ENCODE peak calls at places on chromosome 6, in nine cellular contexts. One of them, this sample, is unnamed.

GRCh38 chr6:137766596-137767370 is 100.3 kb upstream of the TNFAIP3 start:
- DNase-seq in SJCRH30: no peak
- DNase-seq in CD8-positive, alpha-beta memory T cell: no peak
- DNase-seq in ovary: no peak
- DNase-seq in CD4-positive, alpha-beta memory T cell: no peak
- DNase-seq in fibroblast of lung: no peak
- DNase-seq in cardiac muscle cell: no peak
- DNase-seq in GM23338: no peak
- DNase-seq in breast epithelium: no peak
- DNase-seq in this sample: no peak

GRCh38 chr6:168794515-168794914 is 353.5 kb downstream of the SMOC2 start:
- DNase-seq in ovary: no peak
- DNase-seq in fibroblast of lung: no peak
- DNase-seq in breast epithelium: no peak
- DNase-seq in SJCRH30: no peak
- DNase-seq in CD8-positive, alpha-beta memory T cell: no peak
- DNase-seq in cardiac muscle cell: no peak
- DNase-seq in CD4-positive, alpha-beta memory T cell: no peak
- DNase-seq in GM23338: no peak
- DNase-seq in this sample: no peak

GRCh38 chr6:42197574-42198362 is 3.0 kb upstream of the GUCA1B start:
- DNase-seq in breast epithelium: no peak
- DNase-seq in CD8-positive, alpha-beta memory T cell: no peak
- DNase-seq in CD4-positive, alpha-beta memory T cell: no peak
- DNase-seq in SJCRH30: no peak
- DNase-seq in cardiac muscle cell: no peak
- DNase-seq in ovary: no peak
- DNase-seq in GM23338: no peak
- DNase-seq in fibroblast of lung: peak
- DNase-seq in this sample: peak

GRCh38 chr6:98828210-98828798 is 6.1 kb upstream of the POU3F2 start:
- DNase-seq in SJCRH30: no peak
- DNase-seq in ovary: no peak
- DNase-seq in GM23338: peak
- DNase-seq in breast epithelium: no peak
- DNase-seq in CD4-positive, alpha-beta memory T cell: no peak
- DNase-seq in CD8-positive, alpha-beta memory T cell: no peak
- DNase-seq in cardiac muscle cell: no peak
- DNase-seq in fibroblast of lung: no peak
- DNase-seq in this sample: no peak

GRCh38 chr6:134123666-134124208 is 71.3 kb upstream of the SLC2A12 start:
- DNase-seq in CD4-positive, alpha-beta memory T cell: peak
- DNase-seq in GM23338: peak
- DNase-seq in cardiac muscle cell: peak
- DNase-seq in fibroblast of lung: peak
- DNase-seq in breast epithelium: no peak
- DNase-seq in ovary: no peak
- DNase-seq in SJCRH30: peak
- DNase-seq in CD8-positive, alpha-beta memory T cell: no peak
- DNase-seq in this sample: no peak

GRCh38 chr6:144202879-144203468 is 52.7 kb downstream of the STX11 start:
- DNase-seq in cardiac muscle cell: no peak
- DNase-seq in ovary: no peak
- DNase-seq in GM23338: no peak
- DNase-seq in breast epithelium: no peak
- DNase-seq in SJCRH30: no peak
- DNase-seq in CD4-positive, alpha-beta memory T cell: no peak
- DNase-seq in CD8-positive, alpha-beta memory T cell: no peak
- DNase-seq in fibroblast of lung: no peak
- DNase-seq in this sample: no peak

GRCh38 chr6:90860822-90861601 is 274.1 kb upstream of the MAP3K7 start:
- DNase-seq in fibroblast of lung: no peak
- DNase-seq in SJCRH30: peak
- DNase-seq in breast epithelium: no peak
- DNase-seq in GM23338: no peak
- DNase-seq in ovary: no peak
- DNase-seq in cardiac muscle cell: peak
- DNase-seq in CD4-positive, alpha-beta memory T cell: no peak
- DNase-seq in CD8-positive, alpha-beta memory T cell: no peak
- DNase-seq in this sample: no peak

GRCh38 chr6:41494212-41495115 is 51.7 kb upstream of the FOXP4 start:
- DNase-seq in SJCRH30: peak
- DNase-seq in CD4-positive, alpha-beta memory T cell: no peak
- DNase-seq in GM23338: peak
- DNase-seq in fibroblast of lung: peak
- DNase-seq in cardiac muscle cell: no peak
- DNase-seq in ovary: no peak
- DNase-seq in breast epithelium: no peak
- DNase-seq in CD8-positive, alpha-beta memory T cell: no peak
- DNase-seq in this sample: no peak

GRCh38 chr6:141914646-141915045 is 218.1 kb upstream of the GJE1 start:
- DNase-seq in ovary: no peak
- DNase-seq in cardiac muscle cell: no peak
- DNase-seq in CD4-positive, alpha-beta memory T cell: no peak
- DNase-seq in breast epithelium: no peak
- DNase-seq in SJCRH30: no peak
- DNase-seq in GM23338: no peak
- DNase-seq in fibroblast of lung: peak
- DNase-seq in CD8-positive, alpha-beta memory T cell: no peak
- DNase-seq in this sample: no peak

GRCh38 chr6:156395276-156395675 is 381.9 kb upstream of the ARID1B start:
- DNase-seq in GM23338: no peak
- DNase-seq in cardiac muscle cell: no peak
- DNase-seq in breast epithelium: no peak
- DNase-seq in CD8-positive, alpha-beta memory T cell: no peak
- DNase-seq in ovary: no peak
- DNase-seq in SJCRH30: peak
- DNase-seq in fibroblast of lung: no peak
- DNase-seq in CD4-positive, alpha-beta memory T cell: peak
- DNase-seq in this sample: no peak

GRCh38 chr6:8230357-8230756 is 128.0 kb upstream of the EEF1E1 start:
- DNase-seq in ovary: no peak
- DNase-seq in GM23338: no peak
- DNase-seq in breast epithelium: no peak
- DNase-seq in CD8-positive, alpha-beta memory T cell: no peak
- DNase-seq in CD4-positive, alpha-beta memory T cell: no peak
- DNase-seq in cardiac muscle cell: no peak
- DNase-seq in SJCRH30: no peak
- DNase-seq in fibroblast of lung: no peak
- DNase-seq in this sample: no peak

GRCh38 chr6:87824813-87825475 is 122.9 kb upstream of the AKIRIN2 start:
- DNase-seq in breast epithelium: no peak
- DNase-seq in CD4-positive, alpha-beta memory T cell: no peak
- DNase-seq in GM23338: no peak
- DNase-seq in SJCRH30: no peak
- DNase-seq in fibroblast of lung: no peak
- DNase-seq in CD8-positive, alpha-beta memory T cell: no peak
- DNase-seq in cardiac muscle cell: no peak
- DNase-seq in ovary: no peak
- DNase-seq in this sample: no peak

GRCh38 chr6:87817226-87817625 is 115.2 kb upstream of the AKIRIN2 start:
- DNase-seq in GM23338: no peak
- DNase-seq in SJCRH30: no peak
- DNase-seq in breast epithelium: no peak
- DNase-seq in CD8-positive, alpha-beta memory T cell: no peak
- DNase-seq in fibroblast of lung: peak
- DNase-seq in cardiac muscle cell: no peak
- DNase-seq in ovary: no peak
- DNase-seq in CD4-positive, alpha-beta memory T cell: no peak
- DNase-seq in this sample: no peak

GRCh38 chr6:87815449-87815848 is 113.4 kb upstream of the AKIRIN2 start:
- DNase-seq in fibroblast of lung: no peak
- DNase-seq in GM23338: no peak
- DNase-seq in CD8-positive, alpha-beta memory T cell: no peak
- DNase-seq in cardiac muscle cell: no peak
- DNase-seq in ovary: no peak
- DNase-seq in SJCRH30: no peak
- DNase-seq in breast epithelium: no peak
- DNase-seq in CD4-positive, alpha-beta memory T cell: no peak
- DNase-seq in this sample: no peak

GRCh38 chr6:87822011-87822410 is 120.0 kb upstream of the AKIRIN2 start:
- DNase-seq in SJCRH30: no peak
- DNase-seq in CD8-positive, alpha-beta memory T cell: no peak
- DNase-seq in cardiac muscle cell: no peak
- DNase-seq in breast epithelium: no peak
- DNase-seq in CD4-positive, alpha-beta memory T cell: no peak
- DNase-seq in fibroblast of lung: peak
- DNase-seq in GM23338: no peak
- DNase-seq in ovary: no peak
- DNase-seq in this sample: no peak

DNA sequence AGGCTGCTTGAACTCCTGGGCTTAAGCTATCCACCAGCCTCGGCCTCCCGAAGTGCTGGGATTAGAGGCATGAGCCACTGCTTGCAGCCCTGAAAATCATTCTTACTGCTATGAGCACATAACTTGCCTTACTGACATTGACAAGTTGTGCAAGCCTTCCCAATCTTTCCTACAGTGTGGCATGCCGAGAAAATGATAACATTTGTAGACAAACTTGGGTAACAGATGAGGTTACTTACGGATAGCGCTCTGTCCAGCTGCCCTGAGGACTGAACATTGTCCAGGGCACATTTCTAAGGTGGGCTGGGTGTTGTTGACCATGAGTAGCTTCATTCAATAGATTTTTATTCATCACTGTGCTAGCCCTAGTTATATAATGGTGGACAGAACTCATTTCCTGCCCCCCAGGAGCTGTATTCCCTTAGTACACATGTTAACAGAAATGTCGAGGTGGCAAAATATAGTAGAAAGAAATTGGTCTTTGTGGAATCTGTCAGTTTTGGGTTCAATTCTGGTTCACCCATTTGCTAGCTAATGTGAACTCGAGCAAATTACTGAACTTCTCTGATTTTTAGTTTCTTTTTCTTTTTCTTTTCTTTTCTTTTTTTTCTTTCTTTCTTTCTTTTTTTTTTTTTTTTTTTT is 118.4 kb upstream of the AKIRIN2 start:
- DNase-seq in CD8-positive, alpha-beta memory T cell: no peak
- DNase-seq in CD4-positive, alpha-beta memory T cell: no peak
- DNase-seq in ovary: no peak
- DNase-seq in GM23338: no peak
- DNase-seq in SJCRH30: no peak
- DNase-seq in cardiac muscle cell: no peak
- DNase-seq in breast epithelium: no peak
- DNase-seq in fibroblast of lung: no peak
- DNase-seq in this sample: no peak
- H3K27ac ChIP-seq in CD8-positive, alpha-beta memory T cell: no peak
- H3K27ac ChIP-seq in CD4-positive, alpha-beta memory T cell: no peak
- H3K27ac ChIP-seq in ovary: no peak
- H3K27ac ChIP-seq in GM23338: no peak
- H3K27ac ChIP-seq in SJCRH30: no peak
- H3K27ac ChIP-seq in cardiac muscle cell: no peak
- H3K27ac ChIP-seq in breast epithelium: no peak
- H3K27ac ChIP-seq in fibroblast of lung: no peak
- H3K27ac ChIP-seq in this sample: no peak

GRCh38 chr6:52337633-52338290 is 24.2 kb upstream of the PAQR8 start:
- DNase-seq in fibroblast of lung: no peak
- DNase-seq in ovary: no peak
- DNase-seq in SJCRH30: no peak
- DNase-seq in CD4-positive, alpha-beta memory T cell: no peak
- DNase-seq in breast epithelium: no peak
- DNase-seq in cardiac muscle cell: no peak
- DNase-seq in CD8-positive, alpha-beta memory T cell: no peak
- DNase-seq in GM23338: no peak
- DNase-seq in this sample: no peak
- H3K27ac ChIP-seq in fibroblast of lung: no peak
- H3K27ac ChIP-seq in ovary: no peak
- H3K27ac ChIP-seq in SJCRH30: no peak
- H3K27ac ChIP-seq in CD4-positive, alpha-beta memory T cell: no peak
- H3K27ac ChIP-seq in breast epithelium: no peak
- H3K27ac ChIP-seq in cardiac muscle cell: no peak
- H3K27ac ChIP-seq in CD8-positive, alpha-beta memory T cell: no peak
- H3K27ac ChIP-seq in GM23338: no peak
- H3K27ac ChIP-seq in this sample: no peak

DNA sequence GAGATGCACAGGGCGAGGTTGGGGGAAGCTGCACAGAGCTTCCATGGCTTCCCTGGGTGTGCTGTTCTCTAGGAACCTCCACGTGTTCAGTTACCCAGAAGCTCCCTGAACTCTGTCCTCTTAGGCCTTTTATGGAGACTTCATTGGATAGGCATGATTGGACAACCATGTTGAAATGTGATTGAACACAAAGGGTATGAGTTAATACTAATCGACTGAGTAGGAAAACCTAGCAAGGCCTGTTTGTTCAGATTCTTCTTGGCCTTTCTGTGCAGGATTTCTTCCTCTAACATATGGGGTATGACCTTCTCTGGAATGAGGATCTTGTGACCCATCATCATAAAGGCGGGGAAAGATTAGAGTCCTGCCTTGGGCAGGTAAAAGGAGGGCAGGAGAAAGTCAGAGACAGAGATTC is 70.7 kb upstream of the SMIM29 start:
- DNase-seq in GM23338: no peak
- DNase-seq in cardiac muscle cell: no peak
- DNase-seq in CD8-positive, alpha-beta memory T cell: no peak
- DNase-seq in CD4-positive, alpha-beta memory T cell: no peak
- DNase-seq in breast epithelium: no peak
- DNase-seq in fibroblast of lung: no peak
- DNase-seq in SJCRH30: no peak
- DNase-seq in ovary: no peak
- DNase-seq in this sample: no peak
- H3K27ac ChIP-seq in GM23338: no peak
- H3K27ac ChIP-seq in cardiac muscle cell: peak
- H3K27ac ChIP-seq in CD8-positive, alpha-beta memory T cell: peak
- H3K27ac ChIP-seq in CD4-positive, alpha-beta memory T cell: no peak
- H3K27ac ChIP-seq in breast epithelium: peak
- H3K27ac ChIP-seq in fibroblast of lung: no peak
- H3K27ac ChIP-seq in SJCRH30: no peak
- H3K27ac ChIP-seq in ovary: no peak
- H3K27ac ChIP-seq in this sample: no peak

GRCh38 chr6:85392379-85392778 is 57.5 kb upstream of the NT5E start:
- DNase-seq in ovary: no peak
- DNase-seq in fibroblast of lung: no peak
- DNase-seq in cardiac muscle cell: no peak
- DNase-seq in SJCRH30: no peak
- DNase-seq in GM23338: no peak
- DNase-seq in breast epithelium: no peak
- DNase-seq in CD4-positive, alpha-beta memory T cell: no peak
- DNase-seq in CD8-positive, alpha-beta memory T cell: no peak
- DNase-seq in this sample: no peak

GRCh38 chr6:85388531-85388930 is 61.4 kb upstream of the NT5E start:
- DNase-seq in CD4-positive, alpha-beta memory T cell: no peak
- DNase-seq in cardiac muscle cell: no peak
- DNase-seq in SJCRH30: no peak
- DNase-seq in GM23338: no peak
- DNase-seq in ovary: no peak
- DNase-seq in CD8-positive, alpha-beta memory T cell: no peak
- DNase-seq in breast epithelium: no peak
- DNase-seq in fibroblast of lung: no peak
- DNase-seq in this sample: no peak

GRCh38 chr6:85390105-85390728 is 59.7 kb upstream of the NT5E start:
- DNase-seq in breast epithelium: no peak
- DNase-seq in ovary: no peak
- DNase-seq in CD8-positive, alpha-beta memory T cell: no peak
- DNase-seq in GM23338: no peak
- DNase-seq in CD4-positive, alpha-beta memory T cell: no peak
- DNase-seq in fibroblast of lung: peak
- DNase-seq in cardiac muscle cell: no peak
- DNase-seq in SJCRH30: no peak
- DNase-seq in this sample: no peak

GRCh38 chr6:85390775-85391174 is 59.1 kb upstream of the NT5E start:
- DNase-seq in CD4-positive, alpha-beta memory T cell: no peak
- DNase-seq in SJCRH30: no peak
- DNase-seq in cardiac muscle cell: no peak
- DNase-seq in ovary: no peak
- DNase-seq in breast epithelium: no peak
- DNase-seq in GM23338: no peak
- DNase-seq in fibroblast of lung: peak
- DNase-seq in CD8-positive, alpha-beta memory T cell: no peak
- DNase-seq in this sample: no peak

GRCh38 chr6:85389180-85389797 is 60.6 kb upstream of the NT5E start:
- DNase-seq in cardiac muscle cell: no peak
- DNase-seq in GM23338: peak
- DNase-seq in CD4-positive, alpha-beta memory T cell: no peak
- DNase-seq in CD8-positive, alpha-beta memory T cell: no peak
- DNase-seq in fibroblast of lung: no peak
- DNase-seq in breast epithelium: no peak
- DNase-seq in SJCRH30: no peak
- DNase-seq in ovary: no peak
- DNase-seq in this sample: no peak
- H3K27ac ChIP-seq in cardiac muscle cell: no peak
- H3K27ac ChIP-seq in GM23338: no peak
- H3K27ac ChIP-seq in CD4-positive, alpha-beta memory T cell: no peak
- H3K27ac ChIP-seq in CD8-positive, alpha-beta memory T cell: no peak
- H3K27ac ChIP-seq in fibroblast of lung: no peak
- H3K27ac ChIP-seq in breast epithelium: no peak
- H3K27ac ChIP-seq in SJCRH30: no peak
- H3K27ac ChIP-seq in ovary: no peak
- H3K27ac ChIP-seq in this sample: no peak

This sample was measured in caudate nucleus.